ENCODE peak calls at places on chromosomes 6 and 20, in six cellular contexts. One of them, this sample, is unnamed.

GRCh38 chr6:108622601-108623335 is 62.1 kb downstream of the FOXO3 start:
- DNase-seq in stimulated activated naive CD4-positive, alpha-beta T cell treated with Interleukin-2 at 50 U/mL for 16 hours: no peak
- DNase-seq in glomerular endothelial cell: no peak
- DNase-seq in A172: peak; percentile 43
- DNase-seq in BJ: peak; percentile 80
- DNase-seq in neural progenitor cell: no peak
- DNase-seq in this sample: no peak

GRCh38 chr6:91437295-91437694 is 850.4 kb upstream of the MAP3K7 start:
- DNase-seq in glomerular endothelial cell: no peak
- DNase-seq in neural progenitor cell: peak; percentile 54
- DNase-seq in BJ: no peak
- DNase-seq in A172: no peak
- DNase-seq in stimulated activated naive CD4-positive, alpha-beta T cell treated with Interleukin-2 at 50 U/mL for 16 hours: no peak
- DNase-seq in this sample: no peak

GRCh38 chr6:108621117-108621516 is 60.4 kb downstream of the FOXO3 start:
- DNase-seq in BJ: peak; percentile 37
- DNase-seq in glomerular endothelial cell: no peak
- DNase-seq in stimulated activated naive CD4-positive, alpha-beta T cell treated with Interleukin-2 at 50 U/mL for 16 hours: no peak
- DNase-seq in neural progenitor cell: no peak
- DNase-seq in A172: peak; percentile 42
- DNase-seq in this sample: no peak

GRCh38 chr20:58075565-58075964 is 152.9 kb downstream of the ANKRD60 start:
- DNase-seq in A172: no peak
- DNase-seq in glomerular endothelial cell: no peak
- DNase-seq in neural progenitor cell: no peak
- DNase-seq in BJ: no peak
- DNase-seq in stimulated activated naive CD4-positive, alpha-beta T cell treated with Interleukin-2 at 50 U/mL for 16 hours: no peak
- DNase-seq in this sample: no peak

GRCh38 chr6:37429352-37429750 is 3.7 kb upstream of the CMTR1 start:
- DNase-seq in BJ: no peak
- DNase-seq in glomerular endothelial cell: no peak
- DNase-seq in neural progenitor cell: no peak
- DNase-seq in stimulated activated naive CD4-positive, alpha-beta T cell treated with Interleukin-2 at 50 U/mL for 16 hours: no peak
- DNase-seq in A172: peak; percentile 4
- DNase-seq in this sample: no peak

GRCh38 chr6:128491041-128491642 is 29.3 kb downstream of the PTPRK start:
- DNase-seq in neural progenitor cell: peak; percentile 79
- DNase-seq in BJ: no peak
- DNase-seq in glomerular endothelial cell: no peak
- DNase-seq in stimulated activated naive CD4-positive, alpha-beta T cell treated with Interleukin-2 at 50 U/mL for 16 hours: no peak
- DNase-seq in A172: peak; percentile 53
- DNase-seq in this sample: no peak

GRCh38 chr6:17491416-17492142 is 98.2 kb downstream of the CAP2 start:
- DNase-seq in A172: no peak
- DNase-seq in stimulated activated naive CD4-positive, alpha-beta T cell treated with Interleukin-2 at 50 U/mL for 16 hours: no peak
- DNase-seq in glomerular endothelial cell: no peak
- DNase-seq in neural progenitor cell: no peak
- DNase-seq in BJ: no peak
- DNase-seq in this sample: no peak

GRCh38 chr6:35052694-35053565 is 88.2 kb downstream of the TCP11 start:
- DNase-seq in neural progenitor cell: peak; percentile 70
- DNase-seq in A172: no peak
- DNase-seq in BJ: no peak
- DNase-seq in glomerular endothelial cell: no peak
- DNase-seq in stimulated activated naive CD4-positive, alpha-beta T cell treated with Interleukin-2 at 50 U/mL for 16 hours: no peak
- DNase-seq in this sample: no peak

GRCh38 chr6:71107935-71108420 is 151.1 kb upstream of the B3GAT2 start:
- DNase-seq in stimulated activated naive CD4-positive, alpha-beta T cell treated with Interleukin-2 at 50 U/mL for 16 hours: no peak
- DNase-seq in neural progenitor cell: no peak
- DNase-seq in glomerular endothelial cell: no peak
- DNase-seq in A172: peak; percentile 60
- DNase-seq in BJ: peak; percentile 20
- DNase-seq in this sample: no peak

GRCh38 chr20:40980828-40981310 is 47.8 kb upstream of the TOP1 start:
- DNase-seq in glomerular endothelial cell: no peak
- DNase-seq in A172: no peak
- DNase-seq in neural progenitor cell: no peak
- DNase-seq in BJ: no peak
- DNase-seq in stimulated activated naive CD4-positive, alpha-beta T cell treated with Interleukin-2 at 50 U/mL for 16 hours: no peak
- DNase-seq in this sample: no peak

GRCh38 chr6:3117912-3118352 is 579 bp upstream of the BPHL start:
- DNase-seq in glomerular endothelial cell: no peak
- DNase-seq in A172: peak; percentile 4
- DNase-seq in BJ: no peak
- DNase-seq in stimulated activated naive CD4-positive, alpha-beta T cell treated with Interleukin-2 at 50 U/mL for 16 hours: no peak
- DNase-seq in neural progenitor cell: no peak
- DNase-seq in this sample: no peak

GRCh38 chr6:129628101-129628815 is 81.7 kb downstream of the ARHGAP18 start:
- DNase-seq in stimulated activated naive CD4-positive, alpha-beta T cell treated with Interleukin-2 at 50 U/mL for 16 hours: no peak
- DNase-seq in glomerular endothelial cell: no peak
- DNase-seq in BJ: no peak
- DNase-seq in neural progenitor cell: no peak
- DNase-seq in A172: no peak
- DNase-seq in this sample: no peak

GRCh38 chr6:82246802-82247633 is 526 bp downstream of the IBTK start:
- DNase-seq in neural progenitor cell: peak; percentile 88
- DNase-seq in stimulated activated naive CD4-positive, alpha-beta T cell treated with Interleukin-2 at 50 U/mL for 16 hours: peak; percentile 44
- DNase-seq in A172: peak; percentile 41
- DNase-seq in BJ: no peak
- DNase-seq in glomerular endothelial cell: no peak
- DNase-seq in this sample: peak; percentile 31

GRCh38 chr6:138499303-138499991 is at the start of gene NHSL1:
- DNase-seq in A172: no peak
- DNase-seq in glomerular endothelial cell: no peak
- DNase-seq in stimulated activated naive CD4-positive, alpha-beta T cell treated with Interleukin-2 at 50 U/mL for 16 hours: no peak
- DNase-seq in BJ: no peak
- DNase-seq in neural progenitor cell: peak; percentile 51
- DNase-seq in this sample: no peak

GRCh38 chr6:107646176-107646575 is 156.3 kb downstream of the SOBP start:
- DNase-seq in glomerular endothelial cell: peak; percentile 18
- DNase-seq in BJ: no peak
- DNase-seq in stimulated activated naive CD4-positive, alpha-beta T cell treated with Interleukin-2 at 50 U/mL for 16 hours: no peak
- DNase-seq in A172: no peak
- DNase-seq in neural progenitor cell: no peak
- DNase-seq in this sample: no peak

This sample was measured in amygdala.